ENCODE peak calls at places on chromosome 16, in six cellular contexts. X, P, M, U, H and L are unnamed samples.

GRCh38 chr16:82011199-82011641 is at the start of gene SDR42E1:
- DNase-seq in H (peak), U (no peak), X (no peak), M (no peak), P (no peak), L (no peak)

GRCh38 chr16:12535535-12536411 is 267.9 kb downstream of the CPPED1 start:
- DNase-seq in P (no peak), H (peak), X (no peak), U (no peak), M (no peak), L (no peak)

GRCh38 chr16:75750516-75750915 is 24.2 kb upstream of the CPHXL start:
- DNase-seq in X (no peak), M (no peak), P (no peak), H (no peak), U (no peak), L (no peak)

GRCh38 chr16:57525761-57526160 is 10.6 kb downstream of the CCDC102A start:
- DNase-seq in X (no peak), U (no peak), M (no peak), P (no peak), H (no peak), L (peak)

GRCh38 chr16:82748026-82748425 is 121.3 kb downstream of the CDH13 start:
- DNase-seq in P (no peak), X (no peak), H (no peak), M (peak), U (peak), L (no peak)

GRCh38 chr16:55370762-55371482 is 46.9 kb downstream of the IRX6 start:
- DNase-seq in P (peak), M (no peak), U (no peak), X (peak), H (no peak), L (peak)

GRCh38 chr16:75588716-75589115 is 22.5 kb downstream of the GABARAPL2 start:
- DNase-seq in M (no peak), P (no peak), H (no peak), U (no peak), X (no peak), L (no peak)

GRCh38 chr16:1429631-1430030 is 1.2 kb upstream of the PERCC1 start:
- DNase-seq in H (no peak), P (no peak), X (no peak), M (no peak), U (no peak), L (no peak)

GRCh38 chr16:20637247-20637646 is 60.2 kb downstream of the ACSM1 start:
- DNase-seq in H (no peak), M (no peak), P (no peak), X (no peak), U (no peak), L (no peak)

GRCh38 chr16:49150341-49150740 is 131.3 kb downstream of the CBLN1 start:
- DNase-seq in P (no peak), X (no peak), H (no peak), M (no peak), U (no peak), L (no peak)

GRCh38 chr16:25198021-25198420 is 18.7 kb upstream of the AQP8 start:
- DNase-seq in M (no peak), H (no peak), U (no peak), P (no peak), X (no peak), L (no peak)

GRCh38 chr16:80948886-80949502 is 57.7 kb downstream of the CMC2 start:
- DNase-seq in U (no peak), P (peak), H (peak), M (no peak), X (no peak), L (peak)

GRCh38 chr16:2584742-2585650 is 47.2 kb downstream of the PDPK1 start:
- DNase-seq in M (no peak), U (no peak), X (no peak), P (peak), H (no peak), L (no peak)

GRCh38 chr16:86517652-86518258 is 7.4 kb downstream of the FOXF1 start:
- DNase-seq in H (no peak), X (no peak), P (peak), M (peak), U (no peak), L (peak)

GRCh38 chr16:28974007-28974436 is 556 bp upstream of the SPNS1 start:
- DNase-seq in U (peak), H (no peak), X (no peak), M (peak), P (peak), L (peak)